ENCODE peak calls at places on chromosomes 12 and 14, in five cellular contexts. L, U, R, H and P are unnamed samples.

GRCh38 chr12:46517579-46517962 is 145.0 kb upstream of the SLC38A2 start:
- DNase-seq in L (no peak), U (no peak), R (no peak), H (no peak), P (no peak)

GRCh38 chr14:72876021-72876709 is 17.7 kb downstream of the DPF3 start:
- DNase-seq in L (no peak), U (no peak), R (no peak), H (no peak), P (no peak)

GRCh38 chr14:50038398-50039119 is 77.8 kb downstream of the VCPKMT start:
- DNase-seq in L (no peak), U (peak; percentile 87), R (no peak), H (no peak), P (peak; percentile 91)

GRCh38 chr12:30687265-30687986 is 8.2 kb downstream of the IPO8 start:
- DNase-seq in L (no peak), U (peak; percentile 73), R (no peak), H (no peak), P (no peak)

GRCh38 chr12:92757599-92758121 is 54.9 kb downstream of the PLEKHG7 start:
- DNase-seq in L (no peak), U (no peak), R (no peak), H (no peak), P (no peak)

GRCh38 chr12:15757553-15758255 is 31.5 kb downstream of the EPS8 start:
- DNase-seq in L (no peak), U (peak; percentile 92), R (no peak), H (no peak), P (peak; percentile 87)

GRCh38 chr12:129877383-129877782 is 26.4 kb downstream of the TMEM132D start:
- DNase-seq in L (no peak), U (no peak), R (no peak), H (no peak), P (no peak)

GRCh38 chr12:63949902-63950301 is 105.4 kb downstream of the SRGAP1 start:
- DNase-seq in L (peak; percentile 70), U (no peak), R (peak; percentile 20), H (no peak), P (no peak)

DNA sequence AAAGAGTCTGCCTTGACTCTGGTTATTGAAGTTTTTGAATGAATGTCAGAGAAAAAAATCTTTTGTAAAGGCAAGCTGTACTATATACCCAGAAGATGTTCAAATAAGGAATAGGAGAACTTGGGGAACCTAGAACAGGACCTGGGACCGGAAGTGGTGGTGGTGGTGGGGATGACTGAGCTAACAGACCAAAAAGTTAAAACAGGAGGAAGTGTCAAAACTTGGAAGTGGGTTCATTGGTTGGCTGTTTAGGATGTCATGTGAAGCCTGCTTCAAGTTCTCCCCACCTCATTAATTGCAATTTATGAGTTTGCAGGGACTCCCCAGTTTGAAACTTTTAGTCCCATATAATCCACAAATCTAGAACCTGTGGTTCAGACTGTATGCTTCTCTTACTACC is 26.2 kb downstream of the PLXNC1 start:
- DNase-seq in L (no peak), U (no peak), R (no peak), H (no peak), P (no peak)
- H3K27me3 ChIP-seq in L (no peaks in the 10 kb centered on the region), U (no peaks in the 10 kb centered on the region), R (no peaks in the 10 kb centered on the region), H (peaks cover 34% of the 10 kb centered on the region), P (no peaks in the 10 kb centered on the region)

GRCh38 chr12:227923-228845 is 14.2 kb upstream of the SLC6A12 start:
- DNase-seq in L (no peak), U (no peak), R (no peak), H (no peak), P (no peak)
- H3K27me3 ChIP-seq in L (no peaks in the 10 kb centered on the region), U (peaks cover 70% of the 10 kb centered on the region), R (no peaks in the 10 kb centered on the region), H (peaks cover 31% of the 10 kb centered on the region), P (peaks cover 4% of the 10 kb centered on the region)

DNA sequence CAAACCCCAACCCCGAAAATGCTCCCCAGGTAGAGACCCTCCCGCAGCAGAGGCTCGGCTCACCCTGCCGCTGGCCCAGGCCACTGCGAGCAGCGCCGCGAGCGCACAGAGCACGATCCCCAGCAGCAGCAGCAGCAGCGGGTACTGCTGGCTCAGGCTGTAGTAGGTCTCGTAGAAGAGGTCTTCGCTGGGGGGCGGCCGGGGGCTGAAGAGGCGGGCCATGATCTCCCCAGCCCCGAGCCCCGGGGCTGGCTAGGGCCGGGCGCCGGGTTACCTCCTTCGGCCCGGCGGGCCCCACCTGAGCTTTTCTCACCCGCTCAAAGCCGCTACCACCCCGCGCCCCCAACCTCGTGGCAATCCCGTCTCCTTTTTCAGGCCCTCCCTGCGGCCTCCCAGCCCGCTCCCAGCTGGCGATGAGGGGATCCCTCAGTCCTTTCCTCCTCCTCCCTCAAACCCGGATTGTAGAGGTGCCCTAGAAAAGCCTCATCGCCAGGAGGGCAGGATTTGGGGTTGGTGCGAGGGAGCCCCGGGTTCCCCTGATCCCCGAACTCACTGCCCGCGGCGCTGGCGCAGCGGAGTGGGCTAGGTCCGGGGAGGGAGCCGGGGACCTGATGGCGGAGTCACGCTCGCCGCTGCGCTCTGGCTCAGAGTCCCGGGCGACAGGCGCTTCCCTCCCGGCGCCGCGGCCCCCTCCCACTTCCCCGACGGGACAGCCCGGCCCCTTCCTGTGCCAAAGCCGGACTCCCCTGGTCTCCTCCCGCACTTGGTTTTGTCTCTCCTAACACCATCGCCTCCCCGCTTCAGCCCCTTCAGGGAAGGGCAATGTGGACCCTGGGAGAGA is at the start of gene ADCY4:
- DNase-seq in L (no peak), U (peak; percentile 34), R (peak; percentile 70), H (peak; percentile 51), P (no peak)
- H3K27me3 ChIP-seq in L (no peaks in the 10 kb centered on the region), U (peaks cover 53% of the 10 kb centered on the region), R (no peaks in the 10 kb centered on the region), H (peaks cover 100% of the 10 kb centered on the region), P (no peaks in the 10 kb centered on the region)

DNA sequence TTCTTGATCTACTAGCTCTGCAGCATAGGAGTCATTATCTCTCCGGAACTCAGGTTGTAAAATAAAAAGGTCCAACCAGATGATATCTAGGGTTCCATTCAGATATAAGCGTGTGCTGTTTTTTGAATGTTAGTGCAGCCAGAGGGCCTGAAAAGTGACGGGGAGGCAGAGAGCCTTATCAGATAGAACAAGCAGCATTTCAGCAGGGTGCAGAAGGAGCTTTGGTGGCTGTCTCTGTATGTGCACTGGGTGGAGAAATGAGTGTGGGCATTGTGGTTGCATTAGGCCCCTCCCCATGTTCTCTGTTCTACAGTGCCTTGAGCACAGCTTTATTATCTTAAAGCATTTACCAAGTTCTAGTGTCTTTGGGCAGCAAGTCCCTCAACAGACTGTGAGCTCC is 275.1 kb downstream of the NRXN3 start:
- DNase-seq in L (no peak), U (no peak), R (no peak), H (no peak), P (no peak)
- H3K27me3 ChIP-seq in L (no peaks in the 10 kb centered on the region), U (no peaks in the 10 kb centered on the region), R (no peaks in the 10 kb centered on the region), H (no peaks in the 10 kb centered on the region), P (no peaks in the 10 kb centered on the region)

DNA sequence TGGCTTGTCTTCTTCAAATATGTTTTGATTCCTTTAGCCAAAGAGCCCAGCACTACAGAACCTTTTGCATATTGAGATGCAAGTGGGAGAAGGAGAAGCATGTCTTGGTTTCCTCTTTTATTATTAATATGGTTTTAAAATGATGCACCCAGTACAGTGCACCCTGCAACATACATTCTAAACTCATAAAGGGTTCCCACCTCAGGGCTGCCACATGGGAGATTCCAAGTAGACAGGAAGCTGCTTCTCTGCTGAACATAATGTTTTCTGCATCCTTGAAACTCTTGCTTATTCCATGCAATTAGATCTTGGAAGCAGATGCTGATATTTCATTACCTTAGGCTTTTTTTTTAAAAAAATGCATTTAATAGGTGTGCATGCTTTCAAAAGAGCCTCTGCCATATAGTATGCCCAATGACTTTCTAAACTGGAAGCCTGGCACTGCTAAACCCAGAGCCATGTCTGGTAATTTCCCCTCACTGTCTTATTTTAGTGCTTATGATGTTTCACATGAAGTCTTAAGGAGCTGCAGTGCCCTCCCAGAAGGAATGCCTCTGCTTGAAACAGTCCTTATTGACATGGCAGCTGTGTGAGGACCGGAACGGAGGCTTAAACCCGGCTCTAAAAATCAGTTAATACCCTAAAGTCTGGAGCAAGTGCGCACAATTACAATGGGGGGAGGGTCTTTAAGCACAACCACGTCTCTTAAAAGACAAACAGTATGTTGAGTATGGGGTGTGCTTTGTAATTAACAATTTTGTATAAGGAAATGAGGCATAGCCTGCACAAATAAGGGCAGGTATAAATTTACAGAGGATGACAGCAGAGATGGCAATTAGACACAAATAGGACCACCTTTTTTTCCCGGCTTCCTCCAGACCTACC is 2.0 kb upstream of the SIX1 start:
- DNase-seq in L (no peak), U (no peak), R (no peak), H (peak; percentile 63), P (no peak)
- H3K27me3 ChIP-seq in L (no peaks in the 10 kb centered on the region), U (no peaks in the 10 kb centered on the region), R (peaks cover 60% of the 10 kb centered on the region), H (peaks cover 100% of the 10 kb centered on the region), P (no peaks in the 10 kb centered on the region)

DNA sequence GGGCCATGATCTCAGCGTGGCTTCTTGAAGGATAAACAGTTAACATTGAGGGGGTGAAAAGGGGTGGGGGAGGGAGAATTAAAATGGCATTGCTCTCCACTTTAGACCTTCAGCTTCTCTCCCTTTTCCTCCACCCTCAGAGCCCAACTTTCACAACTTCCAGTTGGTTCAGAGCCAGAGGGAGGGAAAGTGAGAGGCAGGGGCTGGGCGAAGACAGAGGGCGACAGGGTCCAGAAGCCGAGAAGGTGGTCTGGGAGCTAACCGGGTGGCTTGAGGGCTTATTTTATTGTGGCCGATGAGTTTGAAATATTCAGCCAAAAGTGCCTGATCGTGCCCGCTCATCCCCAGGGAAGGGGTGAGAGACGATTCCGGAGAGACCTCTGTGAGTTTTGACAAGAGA is 4.1 kb downstream of the BMP4 start:
- DNase-seq in L (no peak), U (peak; percentile 70), R (no peak), H (peak; percentile 23), P (no peak)
- H3K27me3 ChIP-seq in L (no peaks in the 10 kb centered on the region), U (no peaks in the 10 kb centered on the region), R (no peaks in the 10 kb centered on the region), H (peaks cover 98% of the 10 kb centered on the region), P (no peaks in the 10 kb centered on the region)

GRCh38 chr14:80605536-80605935 is 336.0 kb downstream of the CEP128 start:
- DNase-seq in L (no peak), U (no peak), R (no peak), H (no peak), P (no peak)
- H3K27me3 ChIP-seq in L (no peaks in the 10 kb centered on the region), U (no peaks in the 10 kb centered on the region), R (no peaks in the 10 kb centered on the region), H (no peaks in the 10 kb centered on the region), P (no peaks in the 10 kb centered on the region)